ENCODE peak calls at places on chromosome 6, in eight cellular contexts. W is neuronal stem cell, H is RKO, B is lower leg skin, U is GM23248, K is activated B cell treated with CpG ODN at 0.5 μM for 24 hours, V is fibroblast of mammary gland, A is uterus. F is an unnamed sample.

GRCh38 chr6:169702640-169703246 is 817 bp downstream of the C6orf120 start:
- DNase-seq in A (peak; percentile 24), U (peak; percentile 53), W (no peak), K (peak; percentile 51), V (no peak), B (no peak), H (peak; percentile 49), F (no peak)

GRCh38 chr6:36350681-36351091 is 14.0 kb upstream of the BNIP5 start:
- DNase-seq in B (no peak), U (peak; percentile 76), A (peak; percentile 81), K (no peak), H (no peak), V (peak; percentile 69), W (no peak), F (no peak)

GRCh38 chr6:150076196-150076893 is 7.4 kb upstream of the ULBP3 start:
- DNase-seq in K (no peak), B (no peak), H (peak; percentile 22), U (peak; percentile 27), V (no peak), A (no peak), W (no peak), F (no peak)

GRCh38 chr6:139364302-139364981 is 10.0 kb downstream of the CITED2 start:
- DNase-seq in U (peak; percentile 63), H (peak; percentile 74), A (no peak), B (no peak), W (peak; percentile 50), V (peak; percentile 66), K (no peak), F (no peak)

GRCh38 chr6:81763051-81763450 is 10.6 kb upstream of the TENT5A start:
- DNase-seq in A (no peak), W (no peak), V (no peak), U (no peak), H (no peak), K (no peak), B (no peak), F (no peak)

GRCh38 chr6:41200296-41200900 is 551 bp downstream of the TREML2 start:
- DNase-seq in U (peak; percentile 26), A (no peak), W (no peak), B (peak; percentile 21), V (peak; percentile 16), H (no peak), K (no peak), F (no peak)

GRCh38 chr6:10316327-10316726 is 98.5 kb downstream of the TFAP2A start:
- DNase-seq in A (no peak), V (no peak), K (no peak), W (no peak), U (peak; percentile 39), B (peak; percentile 47), H (no peak), F (peak; percentile 52)

GRCh38 chr6:32973144-32973854 is 4.9 kb downstream of the BRD2 start:
- DNase-seq in B (no peak), K (no peak), H (no peak), U (peak; percentile 75), A (no peak), W (peak; percentile 63), V (no peak), F (no peak)

GRCh38 chr6:108684809-108685329 is 124.2 kb downstream of the FOXO3 start:
- DNase-seq in B (no peak), W (no peak), U (peak; percentile 28), A (no peak), H (no peak), K (no peak), V (peak; percentile 60), F (no peak)

GRCh38 chr6:148401581-148401980 is 58.9 kb downstream of the SASH1 start:
- DNase-seq in H (no peak), W (no peak), K (no peak), V (no peak), B (no peak), U (no peak), A (no peak), F (no peak)

GRCh38 chr6:168867247-168868102 is 386.2 kb downstream of the THBS2 start:
- DNase-seq in V (no peak), K (no peak), A (no peak), U (no peak), W (no peak), H (no peak), B (no peak), F (no peak)

GRCh38 chr6:89818977-89819335 is 638 bp downstream of the MDN1 start:
- DNase-seq in U (peak; percentile 56), H (peak; percentile 55), A (no peak), B (no peak), K (no peak), W (peak; percentile 41), V (peak; percentile 39), F (no peak)

GRCh38 chr6:129978148-129978916 is 40.0 kb upstream of the L3MBTL3 start:
- DNase-seq in V (no peak), U (no peak), K (no peak), B (no peak), H (no peak), A (no peak), W (no peak), F (no peak)

GRCh38 chr6:42066156-42066555 is 15.8 kb downstream of the TAF8 start:
- DNase-seq in U (no peak), H (no peak), V (no peak), B (no peak), W (no peak), A (no peak), K (no peak), F (no peak)

GRCh38 chr6:145789443-145789842 is 25.2 kb downstream of the FBXO30 start:
- DNase-seq in V (peak; percentile 90), U (no peak), W (no peak), B (no peak), K (no peak), A (no peak), H (no peak), F (no peak)

GRCh38 chr6:166645928-166646327 is 18.9 kb upstream of the RPS6KA2 start:
- DNase-seq in H (no peak), W (no peak), B (no peak), K (no peak), U (no peak), A (no peak), V (no peak), F (no peak)

GRCh38 chr6:169844946-169845345 is 93.5 kb downstream of the ERMARD start:
- DNase-seq in A (peak; percentile 5), H (no peak), W (no peak), V (no peak), B (no peak), K (peak; percentile 7), U (no peak), F (no peak)

F was measured in mesothelial cell of epicardium.